ENCODE peak calls at places on chromosome 3, in six cellular contexts. T is GM23338, J is MM.1S, Q is neural progenitor cell, E is PC-3, Y is GM23248. B is an unnamed sample. For H3F3A, the result is how much of the 10 kb centered on the place peaks cover.

GRCh38 chr3:55531266-55531665 is 44.2 kb upstream of the WNT5A start:
- DNase-seq in Q (no peak), J (no peak), Y (no peak), T (no peak), E (no peak), B (no peak)

GRCh38 chr3:99810403-99810802 is 7.3 kb upstream of the CMSS1 start:
- DNase-seq in Q (no peak), J (no peak), T (no peak), Y (no peak), E (no peak), B (no peak)

GRCh38 chr3:46871222-46871621 is 6.3 kb upstream of the PTH1R start:
- DNase-seq in T (no peak), Q (no peak), J (no peak), E (no peak), Y (no peak), B (no peak)

GRCh38 chr3:142542054-142542453 is 36.5 kb downstream of the ATR start:
- DNase-seq in T (no peak), E (no peak), Q (no peak), Y (no peak), J (no peak), B (no peak)

GRCh38 chr3:101588626-101589025 is 14.6 kb downstream of the PCNP start:
- DNase-seq in Y (peak), T (no peak), E (no peak), J (no peak), Q (no peak), B (no peak)

GRCh38 chr3:126105691-126106187 is 21.8 kb upstream of the SLC41A3 start:
- DNase-seq in E (no peak), T (no peak), Q (no peak), J (no peak), Y (no peak), B (no peak)

GRCh38 chr3:64575211-64575844 is 112.5 kb downstream of the ADAMTS9 start:
- DNase-seq in Q (peak), E (peak), J (peak), Y (peak), T (peak), B (peak)

GRCh38 chr3:179449621-179450020 is 1.6 kb downstream of the GNB4 start:
- DNase-seq in E (no peak), Y (peak), T (no peak), Q (no peak), J (no peak), B (no peak)

GRCh38 chr3:58608648-58609047 is 31.5 kb upstream of the FAM107A start:
- DNase-seq in E (peak), Q (no peak), Y (no peak), J (no peak), T (no peak), B (no peak)

GRCh38 chr3:4581040-4581439 is 87.9 kb downstream of the ITPR1 start:
- DNase-seq in T (no peak), E (no peak), Y (no peak), Q (no peak), J (no peak), B (no peak)

GRCh38 chr3:161070252-161070930 is 34.8 kb downstream of the B3GALNT1 start:
- DNase-seq in E (peak), Y (no peak), T (no peak), J (no peak), Q (peak), B (no peak)

GRCh38 chr3:89699229-89699628 is 591.8 kb downstream of the EPHA3 start:
- DNase-seq in J (no peak), Q (no peak), T (no peak), Y (no peak), E (no peak), B (no peak)

GRCh38 chr3:161264771-161265343 is 43.7 kb downstream of the NMD3 start:
- DNase-seq in Y (peak), J (no peak), T (no peak), Q (no peak), E (no peak), B (no peak)

GRCh38 chr3:119340436-119340835 is 46.3 kb downstream of the ARHGAP31 start:
- DNase-seq in J (no peak), Y (no peak), T (no peak), Q (no peak), E (no peak), B (no peak)

GRCh38 chr3:16084887-16085286 is 89.6 kb upstream of the GALNT15 start:
- DNase-seq in E (peak), J (no peak), Q (no peak), T (no peak), Y (peak), B (no peak)

GRCh38 chr3:46812237-46812791 is 50.9 kb downstream of the MYL3 start:
- DNase-seq in E (no peak), T (peak), Q (peak), J (peak), Y (peak), B (peak)

DNA sequence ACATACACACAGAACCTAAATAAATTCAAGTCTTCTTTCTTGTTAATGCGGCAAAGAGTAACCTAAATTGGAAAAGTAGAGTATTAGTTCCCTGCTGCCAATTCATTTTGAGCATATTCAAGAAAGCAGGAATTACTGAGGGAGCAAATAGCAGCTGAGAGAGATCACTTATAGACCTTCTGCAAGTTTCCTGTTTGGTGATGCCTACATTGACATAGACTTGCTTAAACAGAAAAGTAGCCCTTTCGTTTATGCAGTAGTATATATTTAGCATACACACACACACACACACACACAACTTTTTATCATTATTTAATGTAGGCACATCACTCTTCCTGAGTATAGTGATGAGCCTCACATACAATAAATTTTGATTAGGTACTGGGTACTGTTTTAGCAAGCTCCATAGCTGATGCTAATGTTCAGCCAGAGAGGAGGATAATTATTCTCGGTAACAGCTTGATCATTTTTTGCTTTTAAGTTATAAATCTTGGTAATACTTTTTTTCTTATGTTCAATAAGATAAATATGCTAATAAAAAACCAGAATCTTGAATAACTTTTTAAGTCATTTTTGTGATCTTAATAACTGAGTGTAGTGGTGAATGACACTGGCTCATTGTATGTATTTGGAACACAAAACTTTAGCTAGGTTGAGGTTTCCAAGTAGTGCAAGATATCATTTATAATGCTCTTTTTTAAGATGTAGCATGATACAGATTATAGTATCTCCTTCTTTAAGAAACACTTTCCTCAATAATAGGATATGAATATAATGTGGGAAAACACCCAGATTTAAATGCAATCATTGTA is 174.7 kb downstream of the MBNL1 start:
- DNase-seq in E (no peak), T (no peak), Y (no peak), J (peak), Q (no peak), B (no peak)
- H3F3A ChIP-seq in E (under half), T (under half), Y (under half), J (under half), Q (under half), B (under half)

GRCh38 chr3:17175187-17175839 is 290.6 kb downstream of the PLCL2 start:
- DNase-seq in E (peak), Y (peak), Q (no peak), T (no peak), J (no peak), B (no peak)
- TF ChIP-seq EZH2phosphoT487 in E (no peak), Y (no peak), Q (no peak), T (no peak), J (no peak), B (no peak)

GRCh38 chr3:187036394-187036793 is 102.9 kb downstream of the RPL39L start:
- DNase-seq in J (no peak), Q (no peak), T (no peak), Y (no peak), E (no peak), B (no peak)
- H3F3A ChIP-seq in J (under half), Q (under half), T (under half), Y (under half), E (under half), B (under half)

GRCh38 chr3:23002846-23003800 is 200.0 kb upstream of the UBE2E2 start:
- DNase-seq in Q (no peak), E (peak), Y (peak), J (no peak), T (no peak), B (no peak)

GRCh38 chr3:23004971-23005370 is 198.2 kb upstream of the UBE2E2 start:
- DNase-seq in Q (no peak), T (no peak), Y (peak), J (no peak), E (peak), B (no peak)
- TF ChIP-seq EZH2phosphoT487 in Q (no peak), T (no peak), Y (no peak), J (no peak), E (no peak), B (no peak)

GRCh38 chr3:112123548-112123947 is 9.5 kb downstream of the GCSAM start:
- DNase-seq in Q (no peak), T (no peak), J (no peak), E (no peak), Y (no peak), B (no peak)

GRCh38 chr3:112126501-112126900 is 6.5 kb downstream of the GCSAM start:
- DNase-seq in Q (peak), T (peak), Y (peak), J (no peak), E (no peak), B (no peak)

GRCh38 chr3:112127522-112128494 is 5.2 kb downstream of the GCSAM start:
- DNase-seq in T (no peak), E (no peak), Q (no peak), J (peak), Y (no peak), B (no peak)

GRCh38 chr3:112122870-112123269 is 10.2 kb downstream of the GCSAM start:
- DNase-seq in Y (no peak), T (no peak), J (no peak), Q (no peak), E (no peak), B (no peak)

DNA sequence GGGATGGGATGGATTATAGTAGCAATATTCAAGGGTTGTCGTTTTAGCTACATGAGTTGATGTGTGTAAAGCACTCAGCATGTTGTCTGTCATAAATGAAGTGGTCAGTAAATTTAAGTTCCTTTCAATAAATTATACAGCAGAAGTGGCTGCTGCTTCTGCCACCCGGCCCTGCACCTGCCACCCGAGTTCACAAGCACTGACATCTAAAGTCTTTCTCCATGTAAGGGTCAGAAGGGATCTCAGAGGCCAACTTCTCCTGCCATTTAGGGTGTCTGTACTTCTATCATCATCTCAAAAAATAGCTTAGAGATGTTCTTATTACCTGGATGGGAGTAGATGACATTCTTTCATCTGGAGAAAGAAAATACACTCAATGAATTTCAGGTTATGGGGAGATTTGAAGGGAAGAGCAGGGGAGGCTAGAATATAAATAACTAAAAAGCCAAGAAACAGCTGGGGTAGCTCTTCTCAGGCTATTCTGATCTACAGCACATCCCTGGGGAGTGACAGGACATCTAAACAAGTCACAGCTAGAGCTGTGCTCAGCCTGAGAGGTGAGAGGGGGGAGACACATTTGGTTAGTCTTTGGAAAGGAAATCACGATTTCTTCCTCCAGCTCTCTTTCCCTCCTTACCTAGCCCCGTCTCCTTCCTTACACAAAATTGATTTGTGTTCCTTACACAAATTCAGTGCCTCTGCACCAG is 8.0 kb downstream of the GCSAM start:
- DNase-seq in Y (no peak), J (no peak), T (no peak), E (no peak), Q (no peak), B (no peak)
- H3F3A ChIP-seq in Y (under half), J (under half), T (under half), E (under half), Q (under half), B (under half)

GRCh38 chr3:188807002-188807401 is 364.8 kb upstream of the TPRG1 start:
- DNase-seq in Q (no peak), Y (peak), T (peak), J (no peak), E (no peak), B (no peak)
- TF ChIP-seq EZH2phosphoT487 in Q (no peak), Y (no peak), T (no peak), J (no peak), E (no peak), B (no peak)

DNA sequence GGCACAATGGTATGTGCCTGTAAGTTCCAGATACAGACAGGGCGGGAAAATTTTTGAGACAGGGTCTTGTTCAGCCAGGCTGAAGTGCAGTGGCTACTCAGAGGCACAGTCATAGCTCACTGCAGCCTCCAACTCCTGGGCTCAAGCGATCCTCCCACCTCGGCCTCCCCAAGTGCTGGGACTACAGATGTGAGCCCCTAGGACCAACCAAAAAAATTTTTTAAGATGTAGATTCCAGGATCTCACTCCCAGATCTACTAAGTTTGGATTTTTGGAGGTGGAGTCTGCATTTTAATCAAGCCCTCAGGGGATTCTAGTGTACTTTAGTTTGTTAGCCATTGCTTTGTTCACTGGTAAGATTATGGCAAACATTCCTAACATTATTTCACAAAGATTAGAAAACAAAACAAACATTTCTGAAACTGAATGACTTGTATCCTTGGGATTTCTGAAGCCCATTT is 2.7 kb downstream of the LIPH start:
- DNase-seq in E (peak), Q (no peak), J (no peak), T (no peak), Y (peak), B (no peak)
- H3F3A ChIP-seq in E (under half), Q (under half), J (under half), T (under half), Y (under half), B (under half)